ENCODE peak calls at places on chromosomes 6 and 20, in ten cellular contexts. One of them, this sample, is unnamed.

GRCh38 chr20:63774348-63774735 is 34.8 kb downstream of the SLC2A4RG start:
- DNase-seq in body of pancreas: no peak
- DNase-seq in IMR-90: no peak
- DNase-seq in testis: no peak
- DNase-seq in right lobe of liver: no peak
- DNase-seq in NB4: no peak
- DNase-seq in sigmoid colon: no peak
- DNase-seq in K562: no peak
- DNase-seq in esophagus squamous epithelium: no peak
- DNase-seq in H54: no peak
- DNase-seq in this sample: no peak

GRCh38 chr6:137904822-137905617 is 38.0 kb downstream of the TNFAIP3 start:
- DNase-seq in body of pancreas: peak; percentile 47
- DNase-seq in IMR-90: no peak
- DNase-seq in testis: no peak
- DNase-seq in right lobe of liver: no peak
- DNase-seq in NB4: peak; percentile 44
- DNase-seq in sigmoid colon: no peak
- DNase-seq in K562: no peak
- DNase-seq in esophagus squamous epithelium: no peak
- DNase-seq in H54: no peak
- DNase-seq in this sample: no peak

GRCh38 chr6:36713846-36714245 is 16.2 kb downstream of the RAB44 start:
- DNase-seq in body of pancreas: no peak
- DNase-seq in IMR-90: no peak
- DNase-seq in testis: no peak
- DNase-seq in right lobe of liver: no peak
- DNase-seq in NB4: no peak
- DNase-seq in sigmoid colon: no peak
- DNase-seq in K562: no peak
- DNase-seq in esophagus squamous epithelium: no peak
- DNase-seq in H54: no peak
- DNase-seq in this sample: no peak

GRCh38 chr20:52410746-52411317 is 219.3 kb upstream of the ZFP64 start:
- DNase-seq in body of pancreas: no peak
- DNase-seq in IMR-90: no peak
- DNase-seq in testis: no peak
- DNase-seq in right lobe of liver: no peak
- DNase-seq in NB4: peak; percentile 16
- DNase-seq in sigmoid colon: no peak
- DNase-seq in K562: no peak
- DNase-seq in esophagus squamous epithelium: no peak
- DNase-seq in H54: no peak
- DNase-seq in this sample: no peak

GRCh38 chr6:169846286-169847056 is 95.0 kb downstream of the ERMARD start:
- DNase-seq in body of pancreas: no peak
- DNase-seq in IMR-90: no peak
- DNase-seq in testis: no peak
- DNase-seq in right lobe of liver: no peak
- DNase-seq in NB4: no peak
- DNase-seq in sigmoid colon: no peak
- DNase-seq in K562: no peak
- DNase-seq in esophagus squamous epithelium: no peak
- DNase-seq in H54: no peak
- DNase-seq in this sample: no peak

GRCh38 chr6:87308970-87309369 is 13.4 kb upstream of the SMIM8 start:
- DNase-seq in body of pancreas: no peak
- DNase-seq in IMR-90: peak; percentile 4
- DNase-seq in testis: no peak
- DNase-seq in right lobe of liver: no peak
- DNase-seq in NB4: no peak
- DNase-seq in sigmoid colon: no peak
- DNase-seq in K562: no peak
- DNase-seq in esophagus squamous epithelium: no peak
- DNase-seq in H54: no peak
- DNase-seq in this sample: no peak

GRCh38 chr6:119484598-119484997 is 135.0 kb upstream of the MAN1A1 start:
- DNase-seq in body of pancreas: peak; percentile 37
- DNase-seq in IMR-90: peak; percentile 94
- DNase-seq in testis: no peak
- DNase-seq in right lobe of liver: no peak
- DNase-seq in NB4: no peak
- DNase-seq in sigmoid colon: no peak
- DNase-seq in K562: no peak
- DNase-seq in esophagus squamous epithelium: no peak
- DNase-seq in H54: peak; percentile 19
- DNase-seq in this sample: no peak

GRCh38 chr6:149454405-149454848 is 30.4 kb downstream of the ZC3H12D start:
- DNase-seq in body of pancreas: peak; percentile 100
- DNase-seq in IMR-90: peak; percentile 84
- DNase-seq in testis: peak; percentile 98
- DNase-seq in right lobe of liver: peak; percentile 99
- DNase-seq in NB4: no peak
- DNase-seq in sigmoid colon: peak; percentile 98
- DNase-seq in K562: no peak
- DNase-seq in esophagus squamous epithelium: no peak
- DNase-seq in H54: peak; percentile 84
- DNase-seq in this sample: no peak

DNA sequence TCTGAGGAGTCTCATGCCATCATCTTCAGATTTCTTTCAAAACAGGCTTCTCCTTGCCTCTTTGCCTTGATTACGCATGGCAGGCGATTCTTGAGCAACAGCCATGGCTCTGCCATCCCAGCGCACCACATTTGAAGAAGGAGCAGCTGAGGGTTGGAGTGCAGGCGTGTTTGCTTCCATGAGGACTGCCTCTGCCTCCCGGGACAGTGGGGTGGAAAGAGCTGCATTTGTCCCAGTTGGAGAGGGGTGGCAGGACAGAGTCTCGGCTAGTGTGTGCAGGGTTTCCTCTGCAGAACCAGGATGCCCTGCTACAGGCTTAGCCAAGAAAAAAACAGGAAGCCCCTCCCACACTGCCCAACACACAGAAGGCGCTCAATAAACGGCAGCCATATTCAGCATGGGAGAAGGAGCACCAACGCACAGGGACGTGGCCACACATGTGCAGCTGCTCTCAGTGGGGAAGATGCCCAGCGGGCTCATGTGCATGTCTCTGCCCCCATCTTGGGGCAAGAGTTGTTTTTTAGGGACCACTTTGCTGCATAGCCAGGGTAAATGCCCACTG is 36.6 kb downstream of the IRF4 start:
- DNase-seq in body of pancreas: no peak
- DNase-seq in IMR-90: no peak
- DNase-seq in testis: no peak
- DNase-seq in right lobe of liver: no peak
- DNase-seq in NB4: peak; percentile 64
- DNase-seq in sigmoid colon: no peak
- DNase-seq in K562: no peak
- DNase-seq in esophagus squamous epithelium: no peak
- DNase-seq in H54: no peak
- DNase-seq in this sample: no peak
- TF ChIP-seq POLR2A in body of pancreas: no peak
- TF ChIP-seq POLR2A in IMR-90: no peak
- TF ChIP-seq POLR2A in testis: no peak
- TF ChIP-seq POLR2A in right lobe of liver: no peak
- TF ChIP-seq POLR2A in NB4: no peak
- TF ChIP-seq POLR2A in sigmoid colon: no peak
- TF ChIP-seq POLR2A in K562: no peak
- TF ChIP-seq POLR2A in esophagus squamous epithelium: no peak
- TF ChIP-seq POLR2A in H54: no peak
- TF ChIP-seq POLR2A in this sample: no peak

DNA sequence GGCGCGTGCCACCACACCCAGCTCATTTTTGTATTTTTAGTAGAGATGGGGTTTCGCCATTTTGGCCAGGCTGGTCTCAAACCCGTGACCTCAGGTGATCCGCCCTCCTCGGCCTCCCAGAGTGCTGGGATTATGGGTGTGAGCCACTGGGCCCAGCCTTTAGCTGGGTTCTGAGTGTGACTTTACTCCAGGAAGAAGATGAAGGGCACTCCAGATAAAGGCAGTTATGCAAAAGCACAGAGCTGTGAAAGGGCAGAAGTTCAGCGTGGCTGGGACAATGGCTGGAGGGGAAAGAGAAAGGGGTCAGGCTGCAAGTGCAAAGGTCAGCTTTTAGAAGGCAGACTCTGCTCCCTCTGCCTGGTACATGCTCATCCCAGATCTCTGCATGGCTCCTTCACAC is 39.7 kb downstream of the MAP3K5 start:
- DNase-seq in body of pancreas: no peak
- DNase-seq in IMR-90: no peak
- DNase-seq in testis: no peak
- DNase-seq in right lobe of liver: no peak
- DNase-seq in NB4: no peak
- DNase-seq in sigmoid colon: no peak
- DNase-seq in K562: no peak
- DNase-seq in esophagus squamous epithelium: no peak
- DNase-seq in H54: no peak
- DNase-seq in this sample: no peak
- TF ChIP-seq POLR2A in body of pancreas: no peak
- TF ChIP-seq POLR2A in IMR-90: no peak
- TF ChIP-seq POLR2A in testis: no peak
- TF ChIP-seq POLR2A in right lobe of liver: no peak
- TF ChIP-seq POLR2A in NB4: no peak
- TF ChIP-seq POLR2A in sigmoid colon: no peak
- TF ChIP-seq POLR2A in K562: no peak
- TF ChIP-seq POLR2A in esophagus squamous epithelium: no peak
- TF ChIP-seq POLR2A in H54: no peak
- TF ChIP-seq POLR2A in this sample: no peak

GRCh38 chr6:43016166-43016915 is 2.3 kb downstream of the KLHDC3 start:
- DNase-seq in body of pancreas: no peak
- DNase-seq in IMR-90: no peak
- DNase-seq in testis: no peak
- DNase-seq in right lobe of liver: no peak
- DNase-seq in NB4: no peak
- DNase-seq in sigmoid colon: no peak
- DNase-seq in K562: no peak
- DNase-seq in esophagus squamous epithelium: no peak
- DNase-seq in H54: no peak
- DNase-seq in this sample: no peak

GRCh38 chr6:43014434-43014909 is 423 bp downstream of the KLHDC3 start:
- DNase-seq in body of pancreas: no peak
- DNase-seq in IMR-90: peak; percentile 45
- DNase-seq in testis: no peak
- DNase-seq in right lobe of liver: no peak
- DNase-seq in NB4: no peak
- DNase-seq in sigmoid colon: no peak
- DNase-seq in K562: no peak
- DNase-seq in esophagus squamous epithelium: no peak
- DNase-seq in H54: peak; percentile 31
- DNase-seq in this sample: peak; percentile 46

GRCh38 chr6:43013020-43013842 is 515 bp downstream of the MEA1 start:
- DNase-seq in body of pancreas: no peak
- DNase-seq in IMR-90: peak; percentile 21
- DNase-seq in testis: no peak
- DNase-seq in right lobe of liver: no peak
- DNase-seq in NB4: no peak
- DNase-seq in sigmoid colon: no peak
- DNase-seq in K562: no peak
- DNase-seq in esophagus squamous epithelium: peak; percentile 74
- DNase-seq in H54: peak; percentile 50
- DNase-seq in this sample: peak; percentile 88

GRCh38 chr6:43012364-43012763 is 1.4 kb downstream of the MEA1 start:
- DNase-seq in body of pancreas: no peak
- DNase-seq in IMR-90: no peak
- DNase-seq in testis: no peak
- DNase-seq in right lobe of liver: no peak
- DNase-seq in NB4: no peak
- DNase-seq in sigmoid colon: no peak
- DNase-seq in K562: no peak
- DNase-seq in esophagus squamous epithelium: no peak
- DNase-seq in H54: no peak
- DNase-seq in this sample: no peak

DNA sequence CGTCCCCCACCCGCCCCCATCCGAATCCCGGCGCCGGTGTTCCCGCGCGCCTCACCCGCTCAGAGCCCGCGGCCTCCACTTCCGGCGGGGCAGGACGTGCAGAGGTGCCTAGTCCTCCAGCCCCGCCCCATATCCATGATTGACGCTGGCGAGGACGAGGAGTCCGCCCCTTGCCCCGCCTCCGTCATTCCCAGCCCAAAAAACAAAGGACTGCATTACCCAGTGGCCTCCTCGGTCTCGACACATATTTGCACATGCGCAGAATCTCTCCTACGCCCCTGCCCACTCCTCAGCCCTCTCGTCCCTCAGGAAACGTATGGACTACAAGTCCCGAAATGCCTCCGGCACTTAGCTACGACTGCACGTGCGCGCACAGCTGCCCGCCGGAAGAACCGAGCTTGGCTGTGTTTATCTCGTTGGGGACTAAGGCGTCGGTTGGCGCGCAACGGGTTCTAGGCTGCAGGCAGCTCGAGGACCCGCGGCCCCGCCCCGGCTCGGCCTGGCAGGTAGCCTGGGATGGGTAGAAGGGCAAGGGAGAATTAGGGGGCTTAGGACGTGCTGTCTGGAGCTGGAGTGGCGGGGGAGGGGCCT is at the start of the genes KLHDC3 and MEA1:
- DNase-seq in body of pancreas: peak; percentile 100
- DNase-seq in IMR-90: peak; percentile 100
- DNase-seq in testis: peak; percentile 100
- DNase-seq in right lobe of liver: peak; percentile 99
- DNase-seq in NB4: peak; percentile 100
- DNase-seq in sigmoid colon: peak; percentile 100
- DNase-seq in K562: peak; percentile 97
- DNase-seq in esophagus squamous epithelium: peak; percentile 96
- DNase-seq in H54: peak; percentile 95
- DNase-seq in this sample: peak; percentile 99
- TF ChIP-seq POLR2A in body of pancreas: no peak
- TF ChIP-seq POLR2A in IMR-90: peak; percentile 40
- TF ChIP-seq POLR2A in testis: peak; percentile 16
- TF ChIP-seq POLR2A in right lobe of liver: peak; percentile 34
- TF ChIP-seq POLR2A in NB4: peak; percentile 49
- TF ChIP-seq POLR2A in sigmoid colon: peak; percentile 36
- TF ChIP-seq POLR2A in K562: peak; percentile 71
- TF ChIP-seq POLR2A in esophagus squamous epithelium: peak; percentile 49
- TF ChIP-seq POLR2A in H54: peak; percentile 58
- TF ChIP-seq POLR2A in this sample: peak; percentile 74

GRCh38 chr20:62427172-62428007 is at the start of gene RBBP8NL:
- DNase-seq in body of pancreas: peak; percentile 97
- DNase-seq in IMR-90: no peak
- DNase-seq in testis: no peak
- DNase-seq in right lobe of liver: no peak
- DNase-seq in NB4: no peak
- DNase-seq in sigmoid colon: no peak
- DNase-seq in K562: no peak
- DNase-seq in esophagus squamous epithelium: no peak
- DNase-seq in H54: no peak
- DNase-seq in this sample: no peak

GRCh38 chr20:62428396-62429160 is 1.2 kb upstream of the RBBP8NL start:
- DNase-seq in body of pancreas: no peak
- DNase-seq in IMR-90: no peak
- DNase-seq in testis: no peak
- DNase-seq in right lobe of liver: no peak
- DNase-seq in NB4: no peak
- DNase-seq in sigmoid colon: no peak
- DNase-seq in K562: no peak
- DNase-seq in esophagus squamous epithelium: no peak
- DNase-seq in H54: no peak
- DNase-seq in this sample: no peak

GRCh38 chr20:62425281-62426058 is 1.9 kb downstream of the RBBP8NL start:
- DNase-seq in body of pancreas: no peak
- DNase-seq in IMR-90: no peak
- DNase-seq in testis: no peak
- DNase-seq in right lobe of liver: no peak
- DNase-seq in NB4: no peak
- DNase-seq in sigmoid colon: no peak
- DNase-seq in K562: no peak
- DNase-seq in esophagus squamous epithelium: no peak
- DNase-seq in H54: no peak
- DNase-seq in this sample: no peak

GRCh38 chr20:62428008-62428384 is 657 bp upstream of the RBBP8NL start:
- DNase-seq in body of pancreas: no peak
- DNase-seq in IMR-90: no peak
- DNase-seq in testis: no peak
- DNase-seq in right lobe of liver: no peak
- DNase-seq in NB4: no peak
- DNase-seq in sigmoid colon: no peak
- DNase-seq in K562: no peak
- DNase-seq in esophagus squamous epithelium: no peak
- DNase-seq in H54: no peak
- DNase-seq in this sample: no peak

GRCh38 chr20:62426678-62427077 is 661 bp downstream of the RBBP8NL start:
- DNase-seq in body of pancreas: peak; percentile 74
- DNase-seq in IMR-90: no peak
- DNase-seq in testis: no peak
- DNase-seq in right lobe of liver: no peak
- DNase-seq in NB4: no peak
- DNase-seq in sigmoid colon: no peak
- DNase-seq in K562: peak; percentile 49
- DNase-seq in esophagus squamous epithelium: no peak
- DNase-seq in H54: no peak
- DNase-seq in this sample: no peak
- TF ChIP-seq POLR2A in body of pancreas: no peak
- TF ChIP-seq POLR2A in IMR-90: no peak
- TF ChIP-seq POLR2A in testis: no peak
- TF ChIP-seq POLR2A in right lobe of liver: no peak
- TF ChIP-seq POLR2A in NB4: no peak
- TF ChIP-seq POLR2A in sigmoid colon: no peak
- TF ChIP-seq POLR2A in K562: no peak
- TF ChIP-seq POLR2A in esophagus squamous epithelium: no peak
- TF ChIP-seq POLR2A in H54: no peak
- TF ChIP-seq POLR2A in this sample: no peak

This sample was measured in erythroblast.